ENCODE peak calls at places on chromosomes 7 and 10, in five cellular contexts. X, C, E, F and T are unnamed samples. For H3K4me1 and H3K27me3, the result is how much of the 10 kb centered on the place peaks cover.

GRCh38 chr7:122380993-122381392 is 76.4 kb upstream of the FEZF1 start:
- DNase-seq in X (no peak), C (no peak), F (no peak), E (no peak), T (no peak)

GRCh38 chr7:31882187-31882586 is 188.0 kb downstream of the PDE1C start:
- DNase-seq in F (no peak), X (no peak), E (no peak), C (no peak), T (peak)

GRCh38 chr7:91551377-91552175 is 287.3 kb downstream of the FZD1 start:
- DNase-seq in C (no peak), F (no peak), X (no peak), E (no peak), T (no peak)

GRCh38 chr7:81111358-81111757 is 192.5 kb upstream of the SEMA3C start:
- DNase-seq in X (no peak), E (no peak), F (no peak), C (peak), T (no peak)

GRCh38 chr7:110104243-110104642 is 986.7 kb upstream of the LRRN3 start:
- DNase-seq in C (no peak), F (no peak), X (no peak), E (no peak), T (no peak)

GRCh38 chr10:113945075-113945686 is 90.7 kb downstream of the NHLRC2 start:
- DNase-seq in C (no peak), E (peak), X (no peak), F (no peak), T (no peak)

GRCh38 chr7:94239661-94240234 is 154.9 kb upstream of the COL1A2 start:
- DNase-seq in C (no peak), X (no peak), F (no peak), E (no peak), T (peak)

GRCh38 chr10:63819753-63820347 is 298.6 kb downstream of the REEP3 start:
- DNase-seq in F (peak), C (peak), X (peak), E (peak), T (peak)

GRCh38 chr10:10530313-10530712 is 487.4 kb upstream of the CELF2 start:
- DNase-seq in F (no peak), E (no peak), C (no peak), X (no peak), T (no peak)

GRCh38 chr10:55001422-55001821 is 200.4 kb upstream of the PCDH15 start:
- DNase-seq in X (no peak), F (no peak), E (no peak), C (no peak), T (no peak)

GRCh38 chr10:127195571-127196226 is 692 bp downstream of the INSYN2A start:
- DNase-seq in E (no peak), X (peak), C (no peak), F (no peak), T (no peak)

GRCh38 chr10:58854811-58855210 is 321.6 kb upstream of the PHYHIPL start:
- DNase-seq in F (no peak), X (no peak), E (no peak), C (no peak), T (no peak)

GRCh38 chr10:14062528-14063260 is 268.0 kb downstream of the FRMD4A start:
- DNase-seq in E (no peak), F (no peak), C (no peak), X (no peak), T (no peak)

GRCh38 chr7:33950047-33950714 is 44.8 kb downstream of the BMPER start:
- DNase-seq in X (no peak), C (no peak), E (no peak), F (no peak), T (no peak)

GRCh38 chr10:683448-684071 is 5.9 kb downstream of the DIP2C start:
- DNase-seq in X (peak), F (peak), E (no peak), C (peak), T (peak)

GRCh38 chr10:133009218-133009954 is 67.0 kb upstream of the CFAP46 start:
- DNase-seq in F (peak), C (no peak), E (peak), X (peak), T (peak)

GRCh38 chr7:124671976-124672375 is 93.6 kb downstream of the GPR37 start:
- DNase-seq in F (no peak), X (no peak), E (no peak), C (no peak), T (no peak)

GRCh38 chr7:7972128-7972527 is 3.5 kb downstream of the GLCCI1 start:
- DNase-seq in X (no peak), E (no peak), F (no peak), C (no peak), T (no peak)

GRCh38 chr10:68633816-68634466 is 73.8 kb downstream of the TET1 start:
- DNase-seq in X (no peak), C (no peak), F (no peak), E (no peak), T (no peak)

GRCh38 chr7:150901160-150902035 is 49.1 kb downstream of the AOC1 start:
- DNase-seq in E (peak), C (no peak), X (no peak), F (peak), T (no peak)

GRCh38 chr7:45196374-45196773 is 38.8 kb downstream of the RAMP3 start:
- DNase-seq in E (no peak), F (no peak), C (no peak), X (no peak), T (no peak)

GRCh38 chr10:66538908-66539307 is 386.9 kb upstream of the LRRTM3 start:
- DNase-seq in E (no peak), F (no peak), C (no peak), X (no peak), T (no peak)

GRCh38 chr7:35375516-35375915 is 121.6 kb upstream of the TBX20 start:
- DNase-seq in X (no peak), E (no peak), F (no peak), C (no peak), T (no peak)

GRCh38 chr10:53109320-53109719 is 336.7 kb upstream of the MBL2 start:
- DNase-seq in X (no peak), C (no peak), E (no peak), F (no peak), T (no peak)

GRCh38 chr10:96995851-96996250 is 163.8 kb downstream of the LCOR start:
- DNase-seq in E (no peak), F (no peak), X (no peak), C (no peak), T (no peak)

GRCh38 chr7:123460616-123461015 is 73.8 kb downstream of the IQUB start:
- DNase-seq in F (peak), E (no peak), X (no peak), C (no peak), T (no peak)

GRCh38 chr7:490461-491291 is 29.0 kb downstream of the PDGFA start:
- DNase-seq in X (peak), F (no peak), E (no peak), C (no peak), T (peak)

GRCh38 chr7:130957140-130957513 is 223.1 kb upstream of the KLF14 start:
- DNase-seq in F (no peak), C (no peak), X (no peak), E (no peak), T (no peak)

GRCh38 chr10:5732141-5732540 is 47.5 kb downstream of the TASOR2 start:
- DNase-seq in E (no peak), X (no peak), F (peak), C (no peak), T (no peak)

GRCh38 chr7:139883814-139884213 is 54.8 kb downstream of the TBXAS1 start:
- DNase-seq in F (no peak), X (no peak), C (no peak), E (no peak), T (no peak)

GRCh38 chr10:23344251-23344841 is at the start of gene C10orf67:
- DNase-seq in X (peak), E (peak), C (no peak), F (peak), T (no peak)

GRCh38 chr10:123150229-123150985 is 2.5 kb downstream of the HMX2 start:
- DNase-seq in F (no peak), X (no peak), C (no peak), E (no peak), T (no peak)

GRCh38 chr7:147833549-147833948 is 757.0 kb upstream of the C7orf33 start:
- DNase-seq in C (no peak), X (no peak), F (no peak), E (no peak), T (no peak)

GRCh38 chr10:26780793-26781601 is 79.8 kb downstream of the ABI1 start:
- DNase-seq in C (peak), X (no peak), F (no peak), E (no peak), T (no peak)

GRCh38 chr10:99329891-99330674 is 927 bp downstream of the CNNM1 start:
- DNase-seq in X (no peak), C (no peak), E (no peak), F (no peak), T (no peak)

GRCh38 chr10:55500931-55501559 is 700.0 kb upstream of the PCDH15 start:
- DNase-seq in E (peak), F (peak), C (peak), X (no peak), T (no peak)

GRCh38 chr10:33335800-33336605 is 1.5 kb upstream of the NRP1 start:
- DNase-seq in F (peak), E (peak), X (peak), C (no peak), T (peak)

GRCh38 chr7:50267525-50268041 is 36.9 kb upstream of the IKZF1 start:
- DNase-seq in F (no peak), C (no peak), X (no peak), E (no peak), T (no peak)
- H3K4me1 ChIP-seq in F (under half), C (under half), X (under half), E (under half), T (under half)

DNA sequence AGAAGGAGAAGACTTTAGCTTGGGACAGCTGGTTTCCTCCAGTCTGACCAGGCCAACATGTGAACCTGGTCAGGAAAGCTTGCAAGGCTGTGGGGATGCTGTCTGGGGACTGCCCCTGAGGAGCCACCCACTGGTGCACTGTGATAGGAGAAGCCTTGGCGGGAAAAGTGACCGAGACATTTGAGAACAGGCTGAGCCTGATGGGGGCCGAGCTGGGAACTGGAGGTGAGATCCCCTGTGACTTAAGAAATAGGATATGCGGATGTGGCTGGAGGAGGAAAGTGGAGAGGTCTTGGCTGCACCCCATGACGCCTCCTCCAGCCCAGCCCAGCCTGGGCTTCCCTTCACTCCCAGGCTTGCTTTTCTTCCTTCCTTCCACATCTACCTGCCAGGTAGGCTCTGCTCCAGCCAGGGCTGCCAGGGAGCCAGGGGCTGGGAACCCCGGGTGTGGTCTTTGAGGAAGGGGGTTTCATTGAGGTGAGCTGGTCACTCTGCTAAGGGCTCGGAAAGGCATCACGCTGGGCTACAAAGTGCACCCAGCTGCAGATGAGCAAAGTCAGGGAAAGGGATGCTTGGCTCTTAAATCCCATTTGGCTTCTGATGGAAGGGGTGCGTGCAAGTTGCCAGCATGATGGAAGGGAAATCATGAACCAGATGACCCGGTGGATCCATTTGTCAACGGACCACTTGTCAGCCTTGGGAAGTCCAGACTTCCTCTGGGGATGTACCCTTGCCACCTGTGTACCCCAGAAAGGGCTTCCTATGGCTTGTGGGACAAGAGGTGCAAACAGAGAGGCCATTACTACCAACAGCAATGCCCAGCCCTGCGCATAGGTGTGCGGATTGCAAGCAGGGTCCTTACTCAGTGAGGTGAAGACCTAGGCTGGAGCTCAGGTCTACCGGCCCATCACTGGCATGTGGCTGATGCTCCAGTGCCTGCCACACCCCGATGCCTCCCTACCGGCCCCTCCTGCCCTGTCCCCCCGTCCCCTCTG is 66.3 kb downstream of the C10orf143 start:
- DNase-seq in F (no peak), X (no peak), C (no peak), E (peak), T (no peak)
- H3K27me3 ChIP-seq in F (under half), X (under half), C (under half), E (under half), T (under half)

DNA sequence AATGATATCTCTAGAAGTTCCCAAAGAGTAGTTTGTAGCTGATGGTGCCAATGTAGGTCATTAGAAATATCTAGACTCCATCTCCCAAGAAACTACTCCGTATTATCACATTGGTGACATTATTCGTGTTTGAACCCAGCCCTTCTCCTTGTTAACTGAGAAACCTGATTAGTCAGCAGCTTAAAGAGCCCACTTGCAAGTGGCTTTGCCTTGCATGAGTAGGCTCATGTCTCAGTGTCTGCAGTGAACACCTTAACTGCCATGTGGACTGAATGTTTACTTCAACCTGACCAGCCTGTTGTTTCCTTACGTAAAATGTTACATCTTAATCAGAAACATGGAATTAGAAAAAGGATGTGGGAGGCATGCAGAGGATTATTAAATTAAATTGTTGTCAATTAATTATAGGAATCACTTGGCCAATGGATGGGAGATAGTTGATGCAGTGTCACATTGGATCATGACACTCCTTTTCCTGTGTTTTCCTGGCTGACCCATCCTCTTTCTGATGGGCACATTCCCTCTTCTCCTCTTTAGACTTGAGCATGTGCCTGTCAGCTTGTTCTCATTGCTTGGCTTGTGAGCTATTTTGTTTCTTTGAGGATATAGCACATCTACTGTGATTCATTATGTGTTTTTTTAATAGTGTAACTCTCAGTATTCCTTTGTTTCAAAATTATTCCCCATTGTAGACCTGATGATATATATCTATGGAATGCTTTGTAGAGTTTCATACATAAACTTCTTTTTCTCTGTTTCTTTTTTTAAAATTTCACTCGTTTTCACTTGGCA is 18.0 kb downstream of the STARD3NL start:
- DNase-seq in C (no peak), X (no peak), E (no peak), F (no peak), T (no peak)
- H3K4me1 ChIP-seq in C (under half), X (under half), E (under half), F (under half), T (under half)

GRCh38 chr7:1584700-1585099 is 14.9 kb upstream of the PSMG3 start:
- DNase-seq in E (no peak), F (no peak), X (no peak), C (no peak), T (no peak)

GRCh38 chr7:1587738-1588137 is 17.9 kb upstream of the PSMG3 start:
- DNase-seq in F (no peak), X (no peak), C (no peak), E (no peak), T (no peak)

GRCh38 chr7:1585142-1585981 is 15.5 kb upstream of the PSMG3 start:
- DNase-seq in E (no peak), F (no peak), X (no peak), C (no peak), T (no peak)

GRCh38 chr7:1586827-1587705 is 17.2 kb upstream of the PSMG3 start:
- DNase-seq in X (no peak), E (no peak), F (peak), C (no peak), T (no peak)

GRCh38 chr7:1586126-1586826 is 16.4 kb upstream of the PSMG3 start:
- DNase-seq in E (no peak), X (no peak), C (no peak), F (no peak), T (no peak)
- H3K27me3 ChIP-seq in E (under half), X (under half), C (under half), F (under half), T (under half)

DNA sequence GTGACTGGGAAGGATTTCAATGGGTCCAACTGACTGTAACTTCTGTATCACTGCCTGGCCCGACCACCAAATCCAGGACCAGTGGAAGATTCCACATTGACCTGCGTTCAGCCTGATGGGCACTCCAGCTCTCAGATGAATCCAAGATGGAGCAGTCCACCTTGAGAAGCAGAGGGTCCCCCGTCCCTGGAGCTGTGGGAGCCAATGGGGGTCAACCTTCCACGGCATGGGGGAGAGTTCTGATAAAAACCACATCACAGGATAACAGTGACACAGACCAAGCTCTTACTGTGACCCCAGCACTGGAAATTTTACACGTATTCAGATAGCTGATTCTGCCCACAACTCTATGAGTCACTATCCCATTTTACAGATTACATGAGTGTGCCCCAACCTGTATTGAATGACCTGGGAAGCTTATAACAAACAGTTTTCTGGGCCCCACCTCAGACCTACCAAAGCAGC is 11.2 kb downstream of the ZCCHC24 start:
- DNase-seq in E (no peak), X (no peak), F (no peak), C (no peak), T (no peak)
- H3K4me1 ChIP-seq in E (under half), X (half or more), F (under half), C (under half), T (under half)

GRCh38 chr7:141074162-141074989 is 512 bp downstream of the TMEM178B start:
- DNase-seq in F (peak), X (peak), C (no peak), E (no peak), T (no peak)

GRCh38 chr7:141076377-141076776 is 2.5 kb downstream of the TMEM178B start:
- DNase-seq in X (no peak), C (no peak), E (no peak), F (no peak), T (no peak)

GRCh38 chr7:141074997-141075396 is 1.1 kb downstream of the TMEM178B start:
- DNase-seq in E (no peak), C (no peak), F (no peak), X (no peak), T (no peak)

GRCh38 chr7:141073641-141074161 is at the start of gene TMEM178B:
- DNase-seq in E (no peak), F (peak), C (no peak), X (peak), T (no peak)

GRCh38 chr7:141079223-141079622 is 5.4 kb downstream of the TMEM178B start:
- DNase-seq in C (no peak), X (no peak), E (no peak), F (no peak), T (no peak)
- H3K27me3 ChIP-seq in C (under half), X (under half), E (under half), F (under half), T (under half)

GRCh38 chr10:80199828-80200227 is 5.5 kb downstream of the ANXA11 start:
- DNase-seq in F (peak), X (peak), E (peak), C (no peak), T (peak)

GRCh38 chr10:80200687-80201086 is 4.7 kb downstream of the ANXA11 start:
- DNase-seq in F (no peak), X (no peak), C (no peak), E (no peak), T (no peak)

GRCh38 chr10:80202934-80203834 is 2.2 kb downstream of the ANXA11 start:
- DNase-seq in E (peak), C (no peak), X (peak), F (peak), T (peak)

GRCh38 chr10:80200259-80200658 is 5.1 kb downstream of the ANXA11 start:
- DNase-seq in C (no peak), F (no peak), E (no peak), X (no peak), T (no peak)

DNA sequence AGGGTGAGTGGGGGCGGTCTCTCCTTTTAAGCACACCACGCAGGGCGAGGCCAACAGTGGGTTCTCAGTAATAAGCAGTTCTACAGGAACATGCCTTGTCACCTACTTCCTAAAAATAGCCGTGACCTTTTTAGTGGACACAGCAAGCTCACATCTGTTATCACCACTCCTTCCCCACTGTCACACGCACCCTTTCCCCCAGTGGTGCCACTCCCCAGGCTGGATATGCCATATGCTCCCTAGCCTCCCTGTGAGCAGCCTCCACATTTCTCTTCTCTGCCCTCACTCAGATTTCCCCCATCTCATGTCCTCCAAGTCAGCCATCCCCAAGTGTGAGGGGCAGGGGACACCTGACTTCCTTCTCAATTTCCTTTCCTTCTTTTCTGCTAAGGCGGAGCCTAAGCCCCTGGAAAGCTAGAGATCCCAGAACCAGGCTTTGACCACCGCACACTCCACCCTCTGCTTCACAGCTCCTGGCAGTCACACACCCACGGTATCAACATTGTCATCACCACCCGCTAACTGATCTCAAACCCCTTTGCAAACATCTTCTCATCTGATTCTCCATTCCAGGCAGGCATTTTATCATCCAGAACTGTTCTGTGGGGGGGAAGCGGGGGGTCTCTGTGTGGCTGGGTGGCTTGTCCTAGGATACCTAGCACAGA is 3.6 kb downstream of the ANXA11 start:
- DNase-seq in C (no peak), F (no peak), E (no peak), X (peak), T (no peak)
- H3K4me1 ChIP-seq in C (half or more), F (under half), E (half or more), X (half or more), T (half or more)